ENCODE peak calls at places on chromosomes 16 and 17, in seven cellular contexts. J is stimulated activated CD4-positive, alpha-beta T cell treated with anti-CD3 and anti-CD28 coated beads, Interleukin-1b, Interleukin-23, amount 100 ng/mL, for 1 hour; K is mammary epithelial cell; G is activated CD4-positive, alpha-beta memory T cell treated with anti-CD3 and anti-CD28 coated beads for 36 hours; Y is transverse colon; T is NCI-H460; A is germinal center. M is an unnamed sample.

GRCh38 chr17:7853693-7854043 is 1.2 kb upstream of the TMEM88 start:
- DNase-seq in J (no peak), K (no peak), G (no peak), Y (no peak), T (no peak), A (no peak), M (peak)

GRCh38 chr16:79673635-79674034 is 73.1 kb upstream of the MAF start:
- DNase-seq in J (no peak), K (no peak), G (no peak), Y (no peak), T (no peak), A (no peak), M (no peak)

GRCh38 chr16:27676807-27677206 is 126.9 kb downstream of the KATNIP start:
- DNase-seq in J (no peak), K (no peak), G (no peak), Y (no peak), T (no peak), A (no peak), M (no peak)

GRCh38 chr17:9880582-9880999 is 24.5 kb downstream of the RCVRN start:
- DNase-seq in J (no peak), K (peak), G (no peak), Y (no peak), T (no peak), A (no peak), M (no peak)

GRCh38 chr16:68083861-68084503 is 1.2 kb upstream of the NFATC3 start:
- DNase-seq in J (no peak), K (no peak), G (no peak), Y (no peak), T (no peak), A (no peak), M (peak)

GRCh38 chr17:48630925-48631692 is 5.0 kb upstream of the HOXB9 start:
- DNase-seq in J (no peak), K (no peak), G (no peak), Y (peak), T (no peak), A (no peak), M (no peak)

GRCh38 chr17:40564883-40565744 is at the start of gene CCR7:
- DNase-seq in J (no peak), K (no peak), G (peak), Y (peak), T (no peak), A (no peak), M (no peak)

GRCh38 chr17:71011389-71011788 is 842.1 kb downstream of the KCNJ2 start:
- DNase-seq in J (no peak), K (no peak), G (no peak), Y (no peak), T (no peak), A (no peak), M (no peak)

GRCh38 chr16:30060354-30061194 is 5.0 kb upstream of the ALDOA start:
- DNase-seq in J (no peak), K (no peak), G (no peak), Y (no peak), T (no peak), A (no peak), M (no peak)

GRCh38 chr17:8125196-8125946 is 1.5 kb upstream of the HES7 start:
- DNase-seq in J (peak), K (peak), G (peak), Y (peak), T (peak), A (peak), M (peak)

M was measured in hepatocyte.